ENCODE peak calls at places on chromosomes 4 and X, in seven cellular contexts. G is head of caudate nucleus; X is activated T-helper 1 cell treated with anti-CD3 and anti-CD28 coated beads, Interleukin-2, amount 50 U/mL, for 16 hours; P is AG09319; U is NCI-H1930; C is lower lobe of right lung; I is PC-3. E is an unnamed sample.

GRCh38 chr4:4820739-4821138 is 38.7 kb upstream of the MSX1 start:
- DNase-seq in G (no peak), X (no peak), P (no peak), U (no peak), C (no peak), I (no peak), E (no peak)

GRCh38 chrX:103562801-103563200 is 22.5 kb upstream of the TCEAL4 start:
- DNase-seq in G (no peak), X (no peak), P (no peak), U (no peak), C (no peak), I (peak; percentile 40), E (no peak)

GRCh38 chr4:11505225-11505971 is 76.7 kb upstream of the HS3ST1 start:
- DNase-seq in G (no peak), X (no peak), P (no peak), U (no peak), C (no peak), I (peak; percentile 95), E (no peak)

GRCh38 chr4:87270144-87270543 is 49.7 kb upstream of the KLHL8 start:
- DNase-seq in G (peak; percentile 80), X (no peak), P (no peak), U (no peak), C (no peak), I (peak; percentile 57), E (peak; percentile 85)

GRCh38 chr4:187929024-187929423 is 66.5 kb upstream of the ZFP42 start:
- DNase-seq in G (no peak), X (no peak), P (no peak), U (no peak), C (no peak), I (peak; percentile 31), E (no peak)

GRCh38 chr4:41102360-41103092 is 111.8 kb downstream of the APBB2 start:
- DNase-seq in G (no peak), X (no peak), P (no peak), U (no peak), C (no peak), I (no peak), E (no peak)

GRCh38 chrX:68930576-68931317 is 101.9 kb downstream of the EFNB1 start:
- DNase-seq in G (no peak), X (no peak), P (no peak), U (no peak), C (no peak), I (peak; percentile 19), E (no peak)

GRCh38 chr4:2900701-2901100 is 57.1 kb downstream of the ADD1 start:
- DNase-seq in G (no peak), X (no peak), P (no peak), U (no peak), C (no peak), I (no peak), E (no peak)

GRCh38 chr4:9792381-9792780 is 10.9 kb downstream of the DRD5 start:
- DNase-seq in G (no peak), X (no peak), P (no peak), U (no peak), C (no peak), I (no peak), E (no peak)

GRCh38 chrX:123736333-123736921 is 3.6 kb upstream of the THOC2 start:
- DNase-seq in G (no peak), X (no peak), P (no peak), U (no peak), C (no peak), I (no peak), E (no peak)

GRCh38 chr4:176444741-176445140 is 125.0 kb downstream of the SPCS3 start:
- DNase-seq in G (no peak), X (no peak), P (no peak), U (no peak), C (no peak), I (peak; percentile 67), E (no peak)

GRCh38 chr4:134141728-134142127 is 59.9 kb downstream of the PABPC4L start:
- DNase-seq in G (no peak), X (no peak), P (no peak), U (no peak), C (no peak), I (no peak), E (no peak)

GRCh38 chr4:8882239-8882638 is 10.6 kb upstream of the HMX1 start:
- DNase-seq in G (no peak), X (no peak), P (no peak), U (no peak), C (no peak), I (no peak), E (no peak)

GRCh38 chr4:156901871-156902270 is 69.7 kb downstream of the PDGFC start:
- DNase-seq in G (no peak), X (no peak), P (no peak), U (no peak), C (no peak), I (peak; percentile 4), E (no peak)

GRCh38 chr4:55609393-55609821 is 17.4 kb upstream of the PDCL2 start:
- DNase-seq in G (no peak), X (no peak), P (peak; percentile 12), U (no peak), C (no peak), I (peak; percentile 53), E (peak; percentile 3)

GRCh38 chrX:95903490-95903889 is 781.2 kb upstream of the DIAPH2 start:
- DNase-seq in G (no peak), X (no peak), P (no peak), U (no peak), C (no peak), I (peak; percentile 34), E (no peak)

GRCh38 chrX:18146954-18147353 is 73.7 kb downstream of the BEND2 start:
- DNase-seq in G (no peak), X (no peak), P (no peak), U (no peak), C (no peak), I (peak; percentile 53), E (no peak)

GRCh38 chrX:150205011-150205410 is 158.1 kb upstream of the MAMLD1 start:
- DNase-seq in G (no peak), X (no peak), P (no peak), U (no peak), C (no peak), I (no peak), E (no peak)

GRCh38 chr4:105951198-105951597 is 55.9 kb downstream of the NPNT start:
- DNase-seq in G (no peak), X (no peak), P (peak; percentile 32), U (no peak), C (no peak), I (no peak), E (no peak)

GRCh38 chr4:4658051-4658450 is 116.2 kb upstream of the STX18 start:
- DNase-seq in G (no peak), X (no peak), P (no peak), U (no peak), C (no peak), I (peak; percentile 8), E (no peak)

GRCh38 chr4:33696586-33696985 is 2547.7 kb downstream of the ARAP2 start:
- DNase-seq in G (no peak), X (no peak), P (no peak), U (no peak), C (no peak), I (no peak), E (no peak)

GRCh38 chr4:87030606-87031441 is 96.0 kb downstream of the AFF1 start:
- DNase-seq in G (no peak), X (no peak), P (no peak), U (no peak), C (no peak), I (no peak), E (no peak)

GRCh38 chrX:12241026-12241425 is 102.8 kb downstream of the FRMPD4 start:
- DNase-seq in G (no peak), X (no peak), P (no peak), U (no peak), C (no peak), I (peak; percentile 52), E (no peak)

GRCh38 chr4:122775987-122776836 is 43.7 kb downstream of the BBS12 start:
- DNase-seq in G (no peak), X (no peak), P (no peak), U (no peak), C (no peak), I (no peak), E (no peak)

GRCh38 chr4:89894654-89895652 is at the start of gene MMRN1:
- DNase-seq in G (no peak), X (no peak), P (no peak), U (no peak), C (no peak), I (no peak), E (no peak)

E was measured in Ammon's horn.